ENCODE peak calls at places on chromosomes 16 and 17, in six cellular contexts. One of them, this sample, is unnamed.

GRCh38 chr17:78046923-78047322 is 81.6 kb downstream of the TMC6 start:
- DNase-seq in progenitor cell of endocrine pancreas: no peak
- DNase-seq in bronchial epithelial cell: no peak
- DNase-seq in osteocyte: no peak
- DNase-seq in suprapubic skin: no peak
- DNase-seq in AG09309: no peak
- DNase-seq in this sample: no peak

GRCh38 chr16:29916979-29917378 is 9.0 kb downstream of the KCTD13 start:
- DNase-seq in progenitor cell of endocrine pancreas: no peak
- DNase-seq in bronchial epithelial cell: no peak
- DNase-seq in osteocyte: no peak
- DNase-seq in suprapubic skin: no peak
- DNase-seq in AG09309: no peak
- DNase-seq in this sample: no peak

GRCh38 chr17:31917065-31917529 is 15.6 kb upstream of the UTP6 start:
- DNase-seq in progenitor cell of endocrine pancreas: no peak
- DNase-seq in bronchial epithelial cell: no peak
- DNase-seq in osteocyte: peak
- DNase-seq in suprapubic skin: peak
- DNase-seq in AG09309: no peak
- DNase-seq in this sample: no peak

GRCh38 chr16:13154799-13155198 is 253.4 kb downstream of the SHISA9 start:
- DNase-seq in progenitor cell of endocrine pancreas: no peak
- DNase-seq in bronchial epithelial cell: no peak
- DNase-seq in osteocyte: no peak
- DNase-seq in suprapubic skin: no peak
- DNase-seq in AG09309: no peak
- DNase-seq in this sample: no peak

GRCh38 chr16:70470927-70471341 is 16.5 kb downstream of the FCSK start:
- DNase-seq in progenitor cell of endocrine pancreas: peak
- DNase-seq in bronchial epithelial cell: no peak
- DNase-seq in osteocyte: no peak
- DNase-seq in suprapubic skin: no peak
- DNase-seq in AG09309: no peak
- DNase-seq in this sample: peak

GRCh38 chr16:11250091-11250785 is 5.8 kb downstream of the SOCS1 start:
- DNase-seq in progenitor cell of endocrine pancreas: no peak
- DNase-seq in bronchial epithelial cell: peak
- DNase-seq in osteocyte: no peak
- DNase-seq in suprapubic skin: no peak
- DNase-seq in AG09309: no peak
- DNase-seq in this sample: no peak

GRCh38 chr16:8943001-8943763 is 20.5 kb downstream of the USP7 start:
- DNase-seq in progenitor cell of endocrine pancreas: no peak
- DNase-seq in bronchial epithelial cell: no peak
- DNase-seq in osteocyte: no peak
- DNase-seq in suprapubic skin: no peak
- DNase-seq in AG09309: no peak
- DNase-seq in this sample: no peak

GRCh38 chr17:47131761-47132160 is 57.3 kb downstream of the CDC27 start:
- DNase-seq in progenitor cell of endocrine pancreas: no peak
- DNase-seq in bronchial epithelial cell: no peak
- DNase-seq in osteocyte: no peak
- DNase-seq in suprapubic skin: no peak
- DNase-seq in AG09309: no peak
- DNase-seq in this sample: no peak

GRCh38 chr16:56286819-56287218 is 95.5 kb downstream of the GNAO1 start:
- DNase-seq in progenitor cell of endocrine pancreas: no peak
- DNase-seq in bronchial epithelial cell: no peak
- DNase-seq in osteocyte: no peak
- DNase-seq in suprapubic skin: no peak
- DNase-seq in AG09309: no peak
- DNase-seq in this sample: no peak

GRCh38 chr17:3802461-3803307 is 1.7 kb upstream of the ITGAE start:
- DNase-seq in progenitor cell of endocrine pancreas: no peak
- DNase-seq in bronchial epithelial cell: peak
- DNase-seq in osteocyte: no peak
- DNase-seq in suprapubic skin: no peak
- DNase-seq in AG09309: peak
- DNase-seq in this sample: no peak

GRCh38 chr16:3992297-3993051 is 112.0 kb upstream of the CREBBP start:
- DNase-seq in progenitor cell of endocrine pancreas: no peak
- DNase-seq in bronchial epithelial cell: no peak
- DNase-seq in osteocyte: no peak
- DNase-seq in suprapubic skin: no peak
- DNase-seq in AG09309: no peak
- DNase-seq in this sample: no peak

GRCh38 chr17:73064084-73064938 is 28.2 kb downstream of the SLC39A11 start:
- DNase-seq in progenitor cell of endocrine pancreas: no peak
- DNase-seq in bronchial epithelial cell: no peak
- DNase-seq in osteocyte: no peak
- DNase-seq in suprapubic skin: no peak
- DNase-seq in AG09309: no peak
- DNase-seq in this sample: no peak

GRCh38 chr16:58299757-58300349 is 5.0 kb upstream of the PRSS54 start:
- DNase-seq in progenitor cell of endocrine pancreas: no peak
- DNase-seq in bronchial epithelial cell: peak
- DNase-seq in osteocyte: no peak
- DNase-seq in suprapubic skin: no peak
- DNase-seq in AG09309: no peak
- DNase-seq in this sample: no peak
- TF ChIP-seq CTCF in progenitor cell of endocrine pancreas: peak
- TF ChIP-seq CTCF in bronchial epithelial cell: peak
- TF ChIP-seq CTCF in osteocyte: peak
- TF ChIP-seq CTCF in suprapubic skin: no peak
- TF ChIP-seq CTCF in AG09309: peak
- TF ChIP-seq CTCF in this sample: peak

GRCh38 chr17:74659898-74660297 is 36.4 kb upstream of the CD300E start:
- DNase-seq in progenitor cell of endocrine pancreas: no peak
- DNase-seq in bronchial epithelial cell: no peak
- DNase-seq in osteocyte: no peak
- DNase-seq in suprapubic skin: no peak
- DNase-seq in AG09309: no peak
- DNase-seq in this sample: no peak

GRCh38 chr17:74654742-74655141 is 31.2 kb upstream of the CD300E start:
- DNase-seq in progenitor cell of endocrine pancreas: no peak
- DNase-seq in bronchial epithelial cell: no peak
- DNase-seq in osteocyte: no peak
- DNase-seq in suprapubic skin: no peak
- DNase-seq in AG09309: no peak
- DNase-seq in this sample: no peak

GRCh38 chr17:74663566-74663965 is 40.0 kb upstream of the CD300E start:
- DNase-seq in progenitor cell of endocrine pancreas: no peak
- DNase-seq in bronchial epithelial cell: peak
- DNase-seq in osteocyte: no peak
- DNase-seq in suprapubic skin: no peak
- DNase-seq in AG09309: no peak
- DNase-seq in this sample: no peak

DNA sequence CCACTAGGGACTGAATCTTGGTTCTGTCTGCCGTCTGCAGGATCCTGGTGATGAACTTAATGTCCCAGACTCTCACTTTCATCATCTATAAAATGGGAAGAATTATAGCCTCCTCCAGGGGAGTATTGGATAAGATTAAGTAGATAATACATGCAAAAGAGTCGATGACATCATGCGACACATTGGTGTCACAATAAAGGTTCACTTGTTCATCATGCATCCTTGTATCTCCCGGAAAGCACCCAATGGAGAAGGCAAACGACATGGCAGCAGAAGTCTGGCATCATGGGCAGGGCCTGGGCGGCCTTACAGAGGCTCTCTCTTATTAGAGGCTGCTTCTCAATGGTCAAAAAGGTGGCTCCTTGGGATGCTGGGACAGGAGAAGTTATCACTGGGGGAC is 35.1 kb upstream of the CD300E start:
- DNase-seq in progenitor cell of endocrine pancreas: no peak
- DNase-seq in bronchial epithelial cell: no peak
- DNase-seq in osteocyte: no peak
- DNase-seq in suprapubic skin: no peak
- DNase-seq in AG09309: no peak
- DNase-seq in this sample: no peak
- TF ChIP-seq CTCF in progenitor cell of endocrine pancreas: no peak
- TF ChIP-seq CTCF in bronchial epithelial cell: no peak
- TF ChIP-seq CTCF in osteocyte: no peak
- TF ChIP-seq CTCF in suprapubic skin: no peak
- TF ChIP-seq CTCF in AG09309: no peak
- TF ChIP-seq CTCF in this sample: no peak

GRCh38 chr17:79658811-79659207 is 48.0 kb upstream of the RBFOX3 start:
- DNase-seq in progenitor cell of endocrine pancreas: peak
- DNase-seq in bronchial epithelial cell: peak
- DNase-seq in osteocyte: peak
- DNase-seq in suprapubic skin: peak
- DNase-seq in AG09309: no peak
- DNase-seq in this sample: peak
- TF ChIP-seq CTCF in progenitor cell of endocrine pancreas: peak
- TF ChIP-seq CTCF in bronchial epithelial cell: peak
- TF ChIP-seq CTCF in osteocyte: peak
- TF ChIP-seq CTCF in suprapubic skin: no peak
- TF ChIP-seq CTCF in AG09309: peak
- TF ChIP-seq CTCF in this sample: peak

GRCh38 chr16:67846320-67847063 is at the start of gene NUTF2:
- DNase-seq in progenitor cell of endocrine pancreas: peak
- DNase-seq in bronchial epithelial cell: peak
- DNase-seq in osteocyte: peak
- DNase-seq in suprapubic skin: peak
- DNase-seq in AG09309: no peak
- DNase-seq in this sample: peak
- TF ChIP-seq CTCF in progenitor cell of endocrine pancreas: no peak
- TF ChIP-seq CTCF in bronchial epithelial cell: no peak
- TF ChIP-seq CTCF in osteocyte: no peak
- TF ChIP-seq CTCF in suprapubic skin: no peak
- TF ChIP-seq CTCF in AG09309: no peak
- TF ChIP-seq CTCF in this sample: no peak

GRCh38 chr17:57106107-57106835 is 21.2 kb downstream of the AKAP1 start:
- DNase-seq in progenitor cell of endocrine pancreas: peak
- DNase-seq in bronchial epithelial cell: no peak
- DNase-seq in osteocyte: no peak
- DNase-seq in suprapubic skin: no peak
- DNase-seq in AG09309: no peak
- DNase-seq in this sample: no peak
- TF ChIP-seq CTCF in progenitor cell of endocrine pancreas: peak
- TF ChIP-seq CTCF in bronchial epithelial cell: peak
- TF ChIP-seq CTCF in osteocyte: peak
- TF ChIP-seq CTCF in suprapubic skin: no peak
- TF ChIP-seq CTCF in AG09309: peak
- TF ChIP-seq CTCF in this sample: peak

DNA sequence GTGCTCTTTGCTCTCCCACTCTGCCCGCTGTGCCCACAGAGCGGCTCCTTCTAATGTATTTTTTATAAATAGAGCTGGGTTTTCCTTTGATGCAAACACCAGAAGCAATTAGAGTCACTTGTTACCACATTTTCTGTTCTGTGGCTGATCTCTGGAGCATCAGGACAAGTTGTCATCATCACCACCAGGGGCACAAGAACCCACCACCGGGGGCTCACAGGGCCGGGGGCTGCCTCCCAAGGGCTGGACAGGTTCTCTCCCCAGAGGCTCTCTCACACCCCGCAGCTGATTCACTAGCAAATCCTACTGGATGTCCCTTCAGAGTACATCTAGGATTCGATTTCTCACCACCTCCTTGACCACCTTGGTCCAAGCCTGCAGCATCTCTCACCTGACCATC is 18.5 kb downstream of the C16orf82 start:
- DNase-seq in progenitor cell of endocrine pancreas: no peak
- DNase-seq in bronchial epithelial cell: no peak
- DNase-seq in osteocyte: no peak
- DNase-seq in suprapubic skin: no peak
- DNase-seq in AG09309: no peak
- DNase-seq in this sample: no peak
- TF ChIP-seq CTCF in progenitor cell of endocrine pancreas: peak
- TF ChIP-seq CTCF in bronchial epithelial cell: no peak
- TF ChIP-seq CTCF in osteocyte: no peak
- TF ChIP-seq CTCF in suprapubic skin: no peak
- TF ChIP-seq CTCF in AG09309: no peak
- TF ChIP-seq CTCF in this sample: no peak

GRCh38 chr17:50613596-50613995 is 21.1 kb upstream of the ABCC3 start:
- DNase-seq in progenitor cell of endocrine pancreas: no peak
- DNase-seq in bronchial epithelial cell: no peak
- DNase-seq in osteocyte: no peak
- DNase-seq in suprapubic skin: no peak
- DNase-seq in AG09309: no peak
- DNase-seq in this sample: no peak
- TF ChIP-seq CTCF in progenitor cell of endocrine pancreas: no peak
- TF ChIP-seq CTCF in bronchial epithelial cell: no peak
- TF ChIP-seq CTCF in osteocyte: no peak
- TF ChIP-seq CTCF in suprapubic skin: no peak
- TF ChIP-seq CTCF in AG09309: no peak
- TF ChIP-seq CTCF in this sample: no peak